ENCODE peak calls at places on chromosomes 3 and 15, in five cellular contexts. K is esophagus squamous epithelium, R is AG10803, J is fibroblast of the aortic adventitia, S is cardiac fibroblast. P is an unnamed sample.

GRCh38 chr3:192079098-192079497 is 618.1 kb downstream of the PYDC2 start:
- DNase-seq in K (no peak), R (no peak), J (no peak), S (no peak), P (no peak)

GRCh38 chr3:183158552-183159006 is 4.0 kb downstream of the LAMP3 start:
- DNase-seq in K (no peak), R (peak; percentile 22), J (no peak), S (peak; percentile 86), P (peak; percentile 80)

GRCh38 chr3:51675201-51675611 is 4.2 kb downstream of the TEX264 start:
- DNase-seq in K (no peak), R (peak; percentile 65), J (peak; percentile 64), S (peak; percentile 65), P (peak; percentile 56)

GRCh38 chr3:135895734-135896121 is 69.8 kb upstream of the PPP2R3A start:
- DNase-seq in K (no peak), R (peak; percentile 72), J (peak; percentile 47), S (peak; percentile 39), P (peak; percentile 20)

GRCh38 chr3:28053759-28054158 is 187.7 kb upstream of the CMC1 start:
- DNase-seq in K (no peak), R (peak; percentile 73), J (peak; percentile 76), S (peak; percentile 89), P (peak; percentile 35)

GRCh38 chr15:80619677-80620076 is 75.4 kb upstream of the ABHD17C start:
- DNase-seq in K (no peak), R (peak; percentile 50), J (peak; percentile 76), S (peak; percentile 33), P (peak; percentile 73)

GRCh38 chr15:44735482-44736260 is 657 bp upstream of the TRIM69 start:
- DNase-seq in K (no peak), R (peak; percentile 31), J (no peak), S (peak; percentile 63), P (no peak)

GRCh38 chr15:58472821-58473581 is 41.2 kb downstream of the LIPC start:
- DNase-seq in K (no peak), R (no peak), J (no peak), S (peak; percentile 56), P (peak; percentile 43)

GRCh38 chr3:71850654-71851053 is 65.7 kb upstream of the PROK2 start:
- DNase-seq in K (no peak), R (no peak), J (no peak), S (no peak), P (no peak)

GRCh38 chr3:154954750-154955149 is 125.4 kb upstream of the MME start:
- DNase-seq in K (no peak), R (peak; percentile 78), J (peak; percentile 84), S (peak; percentile 85), P (peak; percentile 90)

GRCh38 chr3:163185721-163186350 is 1689.2 kb downstream of the OTOL1 start:
- DNase-seq in K (no peak), R (no peak), J (no peak), S (no peak), P (no peak)

GRCh38 chr15:29410342-29410741 is 140.7 kb upstream of the NSMCE3 start:
- DNase-seq in K (no peak), R (peak; percentile 4), J (no peak), S (no peak), P (peak; percentile 50)

GRCh38 chr15:66797921-66798320 is 95.9 kb downstream of the SMAD6 start:
- DNase-seq in K (no peak), R (peak; percentile 33), J (peak; percentile 17), S (no peak), P (no peak)

GRCh38 chr15:94692697-94693096 is 461.3 kb downstream of the MCTP2 start:
- DNase-seq in K (no peak), R (no peak), J (no peak), S (no peak), P (peak; percentile 3)

GRCh38 chr3:178795349-178795748 is 259.1 kb downstream of the KCNMB2 start:
- DNase-seq in K (no peak), R (no peak), J (no peak), S (no peak), P (no peak)

GRCh38 chr3:125582707-125583106 is 12.6 kb downstream of the OSBPL11 start:
- DNase-seq in K (no peak), R (no peak), J (peak; percentile 15), S (peak; percentile 12), P (peak; percentile 39)

GRCh38 chr3:39000008-39000450 is 51.7 kb downstream of the SCN11A start:
- DNase-seq in K (no peak), R (peak; percentile 70), J (peak; percentile 79), S (peak; percentile 80), P (peak; percentile 87)

GRCh38 chr3:162719684-162720341 is 1223.2 kb downstream of the OTOL1 start:
- DNase-seq in K (no peak), R (peak; percentile 88), J (peak; percentile 93), S (peak; percentile 97), P (peak; percentile 96)

GRCh38 chr3:194006-194405 is 2.6 kb upstream of the CHL1 start:
- DNase-seq in K (no peak), R (no peak), J (no peak), S (no peak), P (no peak)

GRCh38 chr3:9750556-9751411 is 1.0 kb downstream of the OGG1 start:
- DNase-seq in K (no peak), R (peak; percentile 33), J (peak; percentile 40), S (no peak), P (peak; percentile 52)

GRCh38 chr3:69753179-69753775 is 14.0 kb downstream of the MITF start:
- DNase-seq in K (no peak), R (no peak), J (no peak), S (no peak), P (no peak)

GRCh38 chr3:126955004-126955790 is 27.7 kb upstream of the PLXNA1 start:
- DNase-seq in K (no peak), R (no peak), J (no peak), S (no peak), P (no peak)

GRCh38 chr15:77580991-77581682 is 51.6 kb downstream of the LINGO1 start:
- DNase-seq in K (no peak), R (peak; percentile 18), J (no peak), S (no peak), P (no peak)

GRCh38 chr3:55818485-55818884 is 331.4 kb upstream of the WNT5A start:
- DNase-seq in K (no peak), R (no peak), J (peak; percentile 1), S (no peak), P (peak; percentile 30)

DNA sequence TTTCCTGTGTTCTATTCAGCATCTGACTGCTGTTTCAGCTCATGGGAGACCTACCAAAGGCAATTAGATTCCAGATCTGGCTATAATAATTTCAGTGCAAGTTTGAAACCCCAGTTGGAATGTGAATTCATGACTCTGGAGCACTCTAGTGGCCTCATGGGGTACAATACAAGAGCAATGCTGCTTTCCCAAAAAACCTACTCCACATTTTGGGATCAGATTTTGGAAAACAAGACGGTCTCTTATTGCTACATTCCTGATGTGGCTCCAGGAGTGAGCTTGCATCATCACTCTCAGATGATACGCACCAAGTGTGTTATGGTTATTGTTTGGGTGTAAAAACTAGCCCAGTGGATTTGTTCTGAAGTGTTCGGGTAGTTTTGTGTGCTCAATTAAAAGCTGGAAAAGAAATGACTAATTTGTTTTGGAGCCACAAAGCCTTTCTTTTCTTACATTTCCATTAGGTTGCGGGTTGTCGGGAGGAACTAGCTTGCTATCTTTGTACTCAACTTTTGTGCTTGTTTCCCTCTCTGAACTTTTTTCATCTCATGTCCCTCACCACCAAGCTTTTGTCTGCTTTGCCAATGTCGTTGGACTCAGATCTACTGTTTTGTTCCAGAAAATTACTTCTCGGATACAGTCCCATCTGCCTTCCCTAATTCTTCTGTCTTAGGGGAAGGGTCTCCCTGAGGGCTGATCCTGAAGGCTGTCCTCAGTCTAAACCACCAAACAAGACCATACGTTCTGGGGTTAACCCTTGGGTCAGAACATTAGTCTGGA is 272.1 kb downstream of the BBX start:
- DNase-seq in K (no peak), R (peak; percentile 48), J (peak; percentile 81), S (no peak), P (peak; percentile 30)
- TF ChIP-seq CTCF in K (no peak), R (peak; percentile 60), J (peak; percentile 64), S (peak; percentile 20), P (peak; percentile 47)

GRCh38 chr15:85750807-85751730 is 43.7 kb downstream of the KLHL25 start:
- DNase-seq in K (no peak), R (peak; percentile 20), J (peak; percentile 18), S (no peak), P (peak; percentile 19)

GRCh38 chr15:85750319-85750806 is 44.4 kb downstream of the KLHL25 start:
- DNase-seq in K (no peak), R (peak; percentile 67), J (peak; percentile 61), S (no peak), P (peak; percentile 57)

GRCh38 chr15:85748729-85749128 is 46.0 kb downstream of the KLHL25 start:
- DNase-seq in K (no peak), R (no peak), J (no peak), S (no peak), P (no peak)

GRCh38 chr15:85748176-85748575 is 46.5 kb downstream of the KLHL25 start:
- DNase-seq in K (no peak), R (no peak), J (no peak), S (no peak), P (no peak)

DNA sequence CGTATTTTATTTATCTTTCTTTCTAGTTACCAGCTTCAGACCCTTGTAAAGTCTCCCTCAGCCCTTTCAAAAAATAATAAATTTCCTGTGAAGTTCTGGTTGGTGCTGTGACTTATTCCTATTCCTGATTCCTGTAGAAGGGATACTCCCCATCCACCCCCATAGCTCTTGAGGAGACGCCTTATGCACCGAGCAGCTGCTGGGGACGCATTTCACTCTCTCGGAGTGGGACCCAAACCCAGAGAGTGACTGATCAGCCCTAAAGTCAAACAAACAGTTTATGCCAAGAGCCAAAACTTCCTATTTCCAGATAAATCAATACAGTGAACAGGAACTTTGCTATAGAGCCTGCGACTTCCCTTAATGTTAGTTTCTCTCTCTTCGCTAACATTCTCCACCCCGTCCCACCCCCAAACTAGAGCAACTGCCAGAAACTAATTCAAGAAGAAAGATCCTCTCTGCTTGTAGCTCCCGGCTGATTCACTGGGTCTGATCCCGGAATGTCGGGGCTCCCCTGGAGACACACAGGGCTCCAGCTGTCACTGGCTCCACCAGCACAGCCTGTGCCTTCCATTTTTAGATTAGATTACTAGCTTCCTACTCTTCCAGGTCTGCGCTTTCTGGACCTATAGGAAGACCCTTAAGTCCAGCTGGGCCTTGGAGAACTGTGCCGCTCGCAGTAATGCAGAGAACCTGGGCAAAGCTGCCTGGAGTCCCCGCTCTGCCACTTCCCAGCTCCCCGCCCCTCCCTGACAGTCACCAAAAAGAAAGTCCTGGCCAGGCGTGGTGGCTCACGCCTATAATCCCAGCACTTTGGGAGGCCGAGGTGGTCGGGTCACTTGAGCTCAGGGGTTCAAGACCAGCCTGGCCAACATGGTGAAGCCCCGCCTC is 45.2 kb downstream of the KLHL25 start:
- DNase-seq in K (no peak), R (peak; percentile 47), J (peak; percentile 52), S (no peak), P (peak; percentile 37)
- H3K4me3 ChIP-seq in K (no peak overlapping the region), R (peak overlapping the region; percentile 32), J (no peak overlapping the region), S (no peak overlapping the region), P (no peak overlapping the region)

GRCh38 chr3:14063152-14063551 is 61.5 kb downstream of the CHCHD4 start:
- DNase-seq in K (no peak), R (no peak), J (no peak), S (no peak), P (no peak)

DNA sequence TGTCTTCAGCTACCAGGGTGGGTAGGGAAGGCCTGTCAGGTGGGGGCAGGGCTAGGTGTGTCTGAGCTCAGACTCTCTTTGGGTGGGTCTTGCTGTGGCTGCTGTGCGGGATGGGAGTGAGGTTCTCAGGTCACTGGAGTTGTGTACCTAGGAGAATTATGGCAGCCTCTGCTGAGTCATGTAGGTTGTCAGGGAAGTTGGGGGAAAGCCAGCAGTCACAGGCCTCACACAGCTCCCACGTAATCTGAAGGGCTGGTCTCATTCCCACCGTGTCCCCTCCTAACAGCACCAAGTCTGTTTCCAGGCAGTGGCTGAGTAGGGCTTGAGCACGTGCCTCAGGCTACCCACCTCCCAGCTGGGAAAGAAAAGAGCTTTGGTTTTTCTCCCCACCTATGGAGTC is 67.0 kb downstream of the CHCHD4 start:
- DNase-seq in K (no peak), R (no peak), J (no peak), S (no peak), P (no peak)
- TF ChIP-seq CTCF in K (no peak), R (no peak), J (no peak), S (no peak), P (no peak)

GRCh38 chr15:42456539-42456938 is 34.4 kb downstream of the ZNF106 start:
- DNase-seq in K (no peak), R (peak; percentile 41), J (peak; percentile 29), S (peak; percentile 41), P (peak; percentile 19)
- H3K4me3 ChIP-seq in K (no peak overlapping the region), R (peak overlapping the region; percentile 47), J (peak overlapping the region; percentile 67), S (no peak overlapping the region), P (peak overlapping the region; percentile 55)